ENCODE peak calls at places on chromosomes 4 and X, in seven cellular contexts. One of them, this sample, is unnamed.

GRCh38 chrX:54615109-54615508 is 85.1 kb downstream of the GNL3L start:
- DNase-seq in stomach: no peak
- DNase-seq in naive thymus-derived CD8-positive, alpha-beta T cell: no peak
- DNase-seq in iris pigment epithelial cell: no peak
- DNase-seq in cardiac fibroblast: no peak
- DNase-seq in NCI-H2029: no peak
- DNase-seq in M059J: no peak
- DNase-seq in this sample: no peak

GRCh38 chr4:26050212-26050643 is 136.2 kb downstream of the SMIM20 start:
- DNase-seq in M059J: no peak
- DNase-seq in cardiac fibroblast: no peak
- DNase-seq in naive thymus-derived CD8-positive, alpha-beta T cell: no peak
- DNase-seq in stomach: no peak
- DNase-seq in iris pigment epithelial cell: no peak
- DNase-seq in NCI-H2029: no peak
- DNase-seq in this sample: no peak

GRCh38 chr4:185764880-185765279 is 47.1 kb downstream of the SORBS2 start:
- DNase-seq in NCI-H2029: no peak
- DNase-seq in stomach: no peak
- DNase-seq in M059J: no peak
- DNase-seq in cardiac fibroblast: peak; percentile 67
- DNase-seq in naive thymus-derived CD8-positive, alpha-beta T cell: no peak
- DNase-seq in iris pigment epithelial cell: peak; percentile 51
- DNase-seq in this sample: no peak

GRCh38 chr4:1239949-1240305 is 9.0 kb downstream of the CTBP1 start:
- DNase-seq in iris pigment epithelial cell: no peak
- DNase-seq in cardiac fibroblast: no peak
- DNase-seq in M059J: no peak
- DNase-seq in stomach: no peak
- DNase-seq in naive thymus-derived CD8-positive, alpha-beta T cell: no peak
- DNase-seq in NCI-H2029: no peak
- DNase-seq in this sample: no peak

GRCh38 chrX:152817082-152817744 is 13.3 kb downstream of the CETN2 start:
- DNase-seq in NCI-H2029: no peak
- DNase-seq in M059J: peak; percentile 67
- DNase-seq in naive thymus-derived CD8-positive, alpha-beta T cell: no peak
- DNase-seq in iris pigment epithelial cell: peak; percentile 45
- DNase-seq in cardiac fibroblast: peak; percentile 56
- DNase-seq in stomach: no peak
- DNase-seq in this sample: peak; percentile 0

GRCh38 chr4:8040607-8041006 is 100.9 kb upstream of the AFAP1 start:
- DNase-seq in stomach: no peak
- DNase-seq in NCI-H2029: no peak
- DNase-seq in naive thymus-derived CD8-positive, alpha-beta T cell: no peak
- DNase-seq in iris pigment epithelial cell: no peak
- DNase-seq in cardiac fibroblast: no peak
- DNase-seq in M059J: no peak
- DNase-seq in this sample: no peak

GRCh38 chr4:184306470-184306869 is 88.8 kb upstream of the ENPP6 start:
- DNase-seq in stomach: no peak
- DNase-seq in naive thymus-derived CD8-positive, alpha-beta T cell: no peak
- DNase-seq in iris pigment epithelial cell: no peak
- DNase-seq in cardiac fibroblast: no peak
- DNase-seq in NCI-H2029: no peak
- DNase-seq in M059J: no peak
- DNase-seq in this sample: no peak

GRCh38 chrX:131477498-131477897 is 66.4 kb upstream of the OR13H1 start:
- DNase-seq in NCI-H2029: no peak
- DNase-seq in stomach: no peak
- DNase-seq in cardiac fibroblast: no peak
- DNase-seq in M059J: no peak
- DNase-seq in iris pigment epithelial cell: no peak
- DNase-seq in naive thymus-derived CD8-positive, alpha-beta T cell: no peak
- DNase-seq in this sample: no peak

GRCh38 chrX:154742623-154743022 is 8.3 kb downstream of the GAB3 start:
- DNase-seq in cardiac fibroblast: no peak
- DNase-seq in NCI-H2029: no peak
- DNase-seq in M059J: no peak
- DNase-seq in stomach: no peak
- DNase-seq in iris pigment epithelial cell: no peak
- DNase-seq in naive thymus-derived CD8-positive, alpha-beta T cell: no peak
- DNase-seq in this sample: no peak

GRCh38 chr4:174324725-174325124 is 41.0 kb downstream of the CEP44 start:
- DNase-seq in iris pigment epithelial cell: peak; percentile 47
- DNase-seq in stomach: no peak
- DNase-seq in M059J: peak; percentile 40
- DNase-seq in NCI-H2029: no peak
- DNase-seq in cardiac fibroblast: peak; percentile 71
- DNase-seq in naive thymus-derived CD8-positive, alpha-beta T cell: no peak
- DNase-seq in this sample: no peak

GRCh38 chr4:173074501-173074946 is 94.1 kb upstream of the GALNT7 start:
- DNase-seq in stomach: peak; percentile 37
- DNase-seq in NCI-H2029: no peak
- DNase-seq in naive thymus-derived CD8-positive, alpha-beta T cell: no peak
- DNase-seq in M059J: peak; percentile 86
- DNase-seq in iris pigment epithelial cell: peak; percentile 95
- DNase-seq in cardiac fibroblast: peak; percentile 95
- DNase-seq in this sample: no peak

GRCh38 chrX:102604327-102604726 is 5.0 kb downstream of the ARMCX5 start:
- DNase-seq in NCI-H2029: no peak
- DNase-seq in M059J: no peak
- DNase-seq in stomach: no peak
- DNase-seq in cardiac fibroblast: peak; percentile 9
- DNase-seq in naive thymus-derived CD8-positive, alpha-beta T cell: no peak
- DNase-seq in iris pigment epithelial cell: no peak
- DNase-seq in this sample: no peak

GRCh38 chrX:154490021-154490413 is 412 bp downstream of the SLC10A3 start:
- DNase-seq in M059J: peak; percentile 81
- DNase-seq in cardiac fibroblast: peak; percentile 52
- DNase-seq in NCI-H2029: no peak
- DNase-seq in naive thymus-derived CD8-positive, alpha-beta T cell: no peak
- DNase-seq in stomach: no peak
- DNase-seq in iris pigment epithelial cell: peak; percentile 39
- DNase-seq in this sample: no peak

GRCh38 chrX:39975094-39975865 is 122.5 kb downstream of the BCOR start:
- DNase-seq in M059J: peak; percentile 82
- DNase-seq in iris pigment epithelial cell: no peak
- DNase-seq in cardiac fibroblast: no peak
- DNase-seq in naive thymus-derived CD8-positive, alpha-beta T cell: no peak
- DNase-seq in NCI-H2029: peak; percentile 43
- DNase-seq in stomach: peak; percentile 68
- DNase-seq in this sample: no peak

GRCh38 chrX:39859991-39860861 is 237.5 kb downstream of the BCOR start:
- DNase-seq in naive thymus-derived CD8-positive, alpha-beta T cell: peak; percentile 26
- DNase-seq in cardiac fibroblast: peak; percentile 84
- DNase-seq in iris pigment epithelial cell: peak; percentile 78
- DNase-seq in M059J: peak; percentile 94
- DNase-seq in stomach: peak; percentile 34
- DNase-seq in NCI-H2029: peak; percentile 64
- DNase-seq in this sample: no peak

GRCh38 chrX:1476682-1477081 is 24.0 kb upstream of the ASMTL start:
- DNase-seq in iris pigment epithelial cell: no peak
- DNase-seq in NCI-H2029: no peak
- DNase-seq in cardiac fibroblast: no peak
- DNase-seq in naive thymus-derived CD8-positive, alpha-beta T cell: no peak
- DNase-seq in stomach: no peak
- DNase-seq in M059J: no peak
- DNase-seq in this sample: no peak

GRCh38 chr4:53508446-53508845 is 82.8 kb downstream of the LNX1 start:
- DNase-seq in NCI-H2029: no peak
- DNase-seq in iris pigment epithelial cell: peak; percentile 79
- DNase-seq in M059J: peak; percentile 78
- DNase-seq in cardiac fibroblast: peak; percentile 96
- DNase-seq in naive thymus-derived CD8-positive, alpha-beta T cell: no peak
- DNase-seq in stomach: no peak
- DNase-seq in this sample: no peak

GRCh38 chr4:155005395-155006087 is 202.9 kb upstream of the NPY2R start:
- DNase-seq in iris pigment epithelial cell: peak; percentile 57
- DNase-seq in stomach: no peak
- DNase-seq in naive thymus-derived CD8-positive, alpha-beta T cell: no peak
- DNase-seq in NCI-H2029: no peak
- DNase-seq in cardiac fibroblast: peak; percentile 66
- DNase-seq in M059J: peak; percentile 44
- DNase-seq in this sample: no peak

GRCh38 chr4:88162636-88163035 is 4.2 kb upstream of the ABCG2 start:
- DNase-seq in stomach: no peak
- DNase-seq in iris pigment epithelial cell: no peak
- DNase-seq in naive thymus-derived CD8-positive, alpha-beta T cell: no peak
- DNase-seq in M059J: peak; percentile 42
- DNase-seq in NCI-H2029: no peak
- DNase-seq in cardiac fibroblast: no peak
- DNase-seq in this sample: no peak

GRCh38 chrX:123340691-123341090 is 156.6 kb downstream of the GRIA3 start:
- DNase-seq in naive thymus-derived CD8-positive, alpha-beta T cell: no peak
- DNase-seq in iris pigment epithelial cell: no peak
- DNase-seq in M059J: peak; percentile 67
- DNase-seq in stomach: no peak
- DNase-seq in NCI-H2029: no peak
- DNase-seq in cardiac fibroblast: peak; percentile 38
- DNase-seq in this sample: no peak

GRCh38 chr4:84914686-84915395 is 51.6 kb downstream of the WDFY3 start:
- DNase-seq in cardiac fibroblast: peak; percentile 70
- DNase-seq in naive thymus-derived CD8-positive, alpha-beta T cell: no peak
- DNase-seq in iris pigment epithelial cell: no peak
- DNase-seq in M059J: no peak
- DNase-seq in stomach: no peak
- DNase-seq in NCI-H2029: no peak
- DNase-seq in this sample: no peak

GRCh38 chr4:10577495-10577894 is 107.1 kb downstream of the CLNK start:
- DNase-seq in naive thymus-derived CD8-positive, alpha-beta T cell: no peak
- DNase-seq in iris pigment epithelial cell: no peak
- DNase-seq in NCI-H2029: no peak
- DNase-seq in stomach: no peak
- DNase-seq in cardiac fibroblast: no peak
- DNase-seq in M059J: no peak
- DNase-seq in this sample: no peak

GRCh38 chrX:48498374-48498809 is 10.4 kb upstream of the PORCN start:
- DNase-seq in naive thymus-derived CD8-positive, alpha-beta T cell: no peak
- DNase-seq in cardiac fibroblast: peak; percentile 72
- DNase-seq in NCI-H2029: no peak
- DNase-seq in M059J: peak; percentile 94
- DNase-seq in iris pigment epithelial cell: peak; percentile 59
- DNase-seq in stomach: no peak
- DNase-seq in this sample: no peak

GRCh38 chr4:14871676-14872430 is 130.4 kb upstream of the CPEB2 start:
- DNase-seq in M059J: peak; percentile 10
- DNase-seq in naive thymus-derived CD8-positive, alpha-beta T cell: no peak
- DNase-seq in stomach: peak; percentile 61
- DNase-seq in NCI-H2029: no peak
- DNase-seq in iris pigment epithelial cell: no peak
- DNase-seq in cardiac fibroblast: peak; percentile 11
- DNase-seq in this sample: no peak

GRCh38 chrX:48505481-48505880 is 3.3 kb upstream of the PORCN start:
- DNase-seq in cardiac fibroblast: peak; percentile 19
- DNase-seq in iris pigment epithelial cell: no peak
- DNase-seq in NCI-H2029: no peak
- DNase-seq in stomach: no peak
- DNase-seq in naive thymus-derived CD8-positive, alpha-beta T cell: no peak
- DNase-seq in M059J: peak; percentile 48
- DNase-seq in this sample: no peak

GRCh38 chrX:12494400-12495138 is 296.6 kb upstream of the PRPS2 start:
- DNase-seq in stomach: no peak
- DNase-seq in NCI-H2029: no peak
- DNase-seq in M059J: peak; percentile 24
- DNase-seq in cardiac fibroblast: no peak
- DNase-seq in iris pigment epithelial cell: no peak
- DNase-seq in naive thymus-derived CD8-positive, alpha-beta T cell: no peak
- DNase-seq in this sample: no peak

GRCh38 chr4:81069706-81070331 is 39.3 kb downstream of the BMP3 start:
- DNase-seq in M059J: peak; percentile 75
- DNase-seq in NCI-H2029: peak; percentile 71
- DNase-seq in stomach: peak; percentile 66
- DNase-seq in cardiac fibroblast: peak; percentile 93
- DNase-seq in iris pigment epithelial cell: peak; percentile 88
- DNase-seq in naive thymus-derived CD8-positive, alpha-beta T cell: peak; percentile 61
- DNase-seq in this sample: peak; percentile 37

GRCh38 chr4:163180087-163180486 is 13.4 kb upstream of the NAF1 start:
- DNase-seq in NCI-H2029: no peak
- DNase-seq in cardiac fibroblast: no peak
- DNase-seq in stomach: no peak
- DNase-seq in iris pigment epithelial cell: no peak
- DNase-seq in M059J: no peak
- DNase-seq in naive thymus-derived CD8-positive, alpha-beta T cell: no peak
- DNase-seq in this sample: no peak

GRCh38 chrX:100615015-100615414 is 21.6 kb downstream of the TSPAN6 start:
- DNase-seq in M059J: peak; percentile 72
- DNase-seq in stomach: no peak
- DNase-seq in naive thymus-derived CD8-positive, alpha-beta T cell: no peak
- DNase-seq in NCI-H2029: no peak
- DNase-seq in iris pigment epithelial cell: peak; percentile 74
- DNase-seq in cardiac fibroblast: peak; percentile 82
- DNase-seq in this sample: no peak

GRCh38 chrX:8823698-8824097 is 22.5 kb upstream of the FAM9A start:
- DNase-seq in cardiac fibroblast: no peak
- DNase-seq in stomach: no peak
- DNase-seq in naive thymus-derived CD8-positive, alpha-beta T cell: no peak
- DNase-seq in M059J: no peak
- DNase-seq in iris pigment epithelial cell: no peak
- DNase-seq in NCI-H2029: no peak
- DNase-seq in this sample: no peak

GRCh38 chrX:105876658-105877057 is 54.3 kb downstream of the NRK start:
- DNase-seq in M059J: peak; percentile 3
- DNase-seq in iris pigment epithelial cell: peak; percentile 40
- DNase-seq in cardiac fibroblast: peak; percentile 3
- DNase-seq in stomach: no peak
- DNase-seq in NCI-H2029: no peak
- DNase-seq in naive thymus-derived CD8-positive, alpha-beta T cell: no peak
- DNase-seq in this sample: no peak

GRCh38 chrX:22589845-22590244 is 317.1 kb downstream of the CBLL2 start:
- DNase-seq in NCI-H2029: no peak
- DNase-seq in iris pigment epithelial cell: no peak
- DNase-seq in M059J: no peak
- DNase-seq in stomach: no peak
- DNase-seq in cardiac fibroblast: no peak
- DNase-seq in naive thymus-derived CD8-positive, alpha-beta T cell: no peak
- DNase-seq in this sample: no peak

GRCh38 chrX:87900320-87900908 is 382.8 kb downstream of the KLHL4 start:
- DNase-seq in M059J: peak; percentile 56
- DNase-seq in NCI-H2029: no peak
- DNase-seq in naive thymus-derived CD8-positive, alpha-beta T cell: peak; percentile 8
- DNase-seq in stomach: no peak
- DNase-seq in iris pigment epithelial cell: no peak
- DNase-seq in cardiac fibroblast: peak; percentile 3
- DNase-seq in this sample: no peak

GRCh38 chrX:137568741-137569469 is 3.0 kb downstream of the ZIC3 start:
- DNase-seq in iris pigment epithelial cell: no peak
- DNase-seq in cardiac fibroblast: no peak
- DNase-seq in M059J: no peak
- DNase-seq in stomach: no peak
- DNase-seq in naive thymus-derived CD8-positive, alpha-beta T cell: no peak
- DNase-seq in NCI-H2029: no peak
- DNase-seq in this sample: no peak

GRCh38 chr4:150318971-150319370 is 240.7 kb downstream of the DCLK2 start:
- DNase-seq in cardiac fibroblast: no peak
- DNase-seq in M059J: no peak
- DNase-seq in stomach: no peak
- DNase-seq in naive thymus-derived CD8-positive, alpha-beta T cell: no peak
- DNase-seq in NCI-H2029: no peak
- DNase-seq in iris pigment epithelial cell: no peak
- DNase-seq in this sample: no peak

GRCh38 chrX:132614297-132614696 is 125.5 kb upstream of the MBNL3 start:
- DNase-seq in stomach: no peak
- DNase-seq in NCI-H2029: no peak
- DNase-seq in M059J: peak; percentile 10
- DNase-seq in naive thymus-derived CD8-positive, alpha-beta T cell: no peak
- DNase-seq in cardiac fibroblast: no peak
- DNase-seq in iris pigment epithelial cell: no peak
- DNase-seq in this sample: no peak

GRCh38 chr4:147831452-147832192 is 99.7 kb downstream of the ARHGAP10 start:
- DNase-seq in cardiac fibroblast: peak; percentile 94
- DNase-seq in iris pigment epithelial cell: peak; percentile 86
- DNase-seq in NCI-H2029: no peak
- DNase-seq in stomach: no peak
- DNase-seq in naive thymus-derived CD8-positive, alpha-beta T cell: no peak
- DNase-seq in M059J: peak; percentile 89
- DNase-seq in this sample: no peak

GRCh38 chrX:107826286-107827136 is 845 bp downstream of the MID2 start:
- DNase-seq in iris pigment epithelial cell: peak; percentile 56
- DNase-seq in M059J: peak; percentile 56
- DNase-seq in NCI-H2029: no peak
- DNase-seq in stomach: peak; percentile 34
- DNase-seq in naive thymus-derived CD8-positive, alpha-beta T cell: no peak
- DNase-seq in cardiac fibroblast: peak; percentile 52
- DNase-seq in this sample: no peak

This sample was measured in caudate nucleus.